ENCODE peak calls at places on chromosomes 1 and 21, in four cellular contexts. D, I, T and X are unnamed samples.

GRCh38 chr21:46161180-46161799 is 5.9 kb upstream of the FTCD start:
- DNase-seq in D (peak; percentile 68), I (no peak), T (peak; percentile 13), X (no peak)

GRCh38 chr1:169698976-169699375 is 12.4 kb downstream of the SELL start:
- DNase-seq in I (no peak), D (no peak), T (no peak), X (no peak)

GRCh38 chr1:202553560-202554038 is 156.7 kb downstream of the SYT2 start:
- DNase-seq in D (no peak), I (no peak), T (no peak), X (no peak)

GRCh38 chr21:42980312-42980958 is 6.1 kb downstream of the PKNOX1 start:
- DNase-seq in D (no peak), I (no peak), T (no peak), X (no peak)

GRCh38 chr1:111593403-111594127 is 26.0 kb upstream of the RAP1A start:
- DNase-seq in D (no peak), I (no peak), T (no peak), X (no peak)

GRCh38 chr1:208232639-208233038 is 11.5 kb downstream of the PLXNA2 start:
- DNase-seq in T (no peak), I (no peak), D (no peak), X (no peak)

GRCh38 chr1:94314222-94314858 is 77.0 kb upstream of the ARHGAP29 start:
- DNase-seq in T (no peak), I (no peak), D (no peak), X (no peak)

GRCh38 chr1:14037101-14037807 is 337.3 kb downstream of the PRDM2 start:
- DNase-seq in I (no peak), D (no peak), T (no peak), X (no peak)

GRCh38 chr1:51518730-51519047 is 377 bp downstream of the EPS15 start:
- DNase-seq in T (peak; percentile 28), I (no peak), D (no peak), X (no peak)

GRCh38 chr1:114083186-114083585 is 70.5 kb downstream of the SYT6 start:
- DNase-seq in D (no peak), I (no peak), T (no peak), X (no peak)

GRCh38 chr1:235866207-235866912 is at the start of gene LYST:
- DNase-seq in D (no peak), T (peak; percentile 40), I (no peak), X (no peak)

DNA sequence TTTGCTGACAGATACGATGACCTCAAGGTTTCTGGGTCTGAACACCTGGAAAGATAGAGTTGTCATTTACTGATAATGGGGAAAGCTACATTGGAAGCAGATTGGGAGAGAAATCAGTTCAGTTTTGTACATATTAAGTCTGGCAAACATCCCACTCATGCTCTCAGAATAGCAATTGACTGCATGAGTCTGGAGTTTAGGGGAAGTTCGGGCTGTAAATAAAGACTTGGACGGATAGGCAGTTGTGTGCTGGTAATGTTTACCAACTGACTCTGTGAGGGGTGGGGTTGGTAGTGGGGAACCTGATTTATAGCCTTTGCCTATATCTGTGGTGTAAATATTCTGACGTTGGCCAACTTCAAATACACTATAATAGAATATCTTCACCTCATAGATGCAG is 4.0 kb downstream of the H6PD start:
- DNase-seq in I (no peak), T (no peak), D (no peak), X (no peak)
- TF ChIP-seq CTCF in I (no peak), T (no peak), D (no peak), X (no peak)

GRCh38 chr1:15883326-15883725 is 35.8 kb downstream of the SPEN start:
- DNase-seq in I (no peak), T (no peak), D (no peak), X (no peak)

GRCh38 chr1:15885269-15885668 is 37.8 kb downstream of the SPEN start:
- DNase-seq in T (no peak), D (no peak), I (no peak), X (no peak)

GRCh38 chr1:15884477-15884876 is 37.0 kb downstream of the SPEN start:
- DNase-seq in D (no peak), I (no peak), T (no peak), X (no peak)

GRCh38 chr1:15886613-15887167 is 39.2 kb downstream of the SPEN start:
- DNase-seq in I (no peak), D (no peak), T (no peak), X (no peak)

DNA sequence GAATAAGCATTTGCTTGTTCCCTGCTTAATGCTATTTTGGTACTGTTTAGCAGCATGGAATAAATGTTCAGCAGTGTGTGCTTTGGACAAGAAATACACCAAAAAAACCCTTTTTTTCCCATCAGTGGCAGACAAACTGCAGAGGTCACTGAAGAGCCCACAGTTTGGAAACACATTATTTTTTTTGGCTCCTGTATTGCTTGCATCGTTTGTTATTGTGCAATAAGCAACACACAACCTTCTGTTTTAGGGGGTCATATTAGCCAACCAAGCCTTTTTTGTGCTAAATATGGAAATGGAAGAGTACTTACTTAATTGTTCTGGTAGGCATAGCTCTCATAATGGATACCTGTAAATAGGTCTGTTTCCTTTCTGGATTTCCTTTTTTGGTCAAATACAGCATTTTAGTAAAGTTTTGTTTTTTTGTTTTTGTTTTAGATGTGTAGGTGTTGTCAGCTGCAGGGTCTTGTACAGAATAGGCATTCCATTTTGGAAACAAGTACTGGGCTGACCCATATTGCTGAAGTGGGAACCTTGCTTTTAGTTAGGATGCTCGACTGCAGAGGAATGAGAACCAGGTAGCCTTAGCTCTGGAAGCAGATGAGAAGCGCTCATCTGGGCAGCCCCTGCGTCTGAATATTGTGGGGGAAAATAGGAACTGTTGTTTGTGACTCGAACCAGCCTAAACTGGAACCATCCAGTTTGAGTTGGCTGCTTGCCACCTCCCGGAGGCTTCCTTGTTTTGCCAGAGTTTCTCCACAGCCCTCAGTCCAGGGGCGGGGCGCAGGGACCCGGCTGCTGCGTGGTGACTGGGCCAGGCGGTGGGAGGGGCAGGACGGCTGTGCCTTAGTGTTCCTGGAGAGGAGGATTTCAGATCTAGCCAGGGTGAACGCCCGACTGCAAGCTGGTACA is 38.5 kb downstream of the SPEN start:
- DNase-seq in T (peak; percentile 99), D (peak; percentile 93), I (peak; percentile 66), X (no peak)
- TF ChIP-seq CTCF in T (no peak), D (peak; percentile 19), I (peak; percentile 32), X (peak; percentile 29)

GRCh38 chr1:37605061-37605650 is 9.4 kb upstream of the GNL2 start:
- DNase-seq in I (no peak), T (no peak), D (no peak), X (no peak)

GRCh38 chr1:37599940-37600339 is 4.2 kb upstream of the GNL2 start:
- DNase-seq in D (no peak), I (no peak), T (no peak), X (no peak)

GRCh38 chr1:37601441-37601840 is 5.7 kb upstream of the GNL2 start:
- DNase-seq in D (no peak), I (no peak), T (no peak), X (no peak)

GRCh38 chr1:37605806-37606474 is 10.2 kb upstream of the GNL2 start:
- DNase-seq in T (no peak), I (no peak), D (no peak), X (no peak)

GRCh38 chr1:37602750-37603694 is 7.3 kb upstream of the GNL2 start:
- DNase-seq in T (no peak), D (no peak), I (no peak), X (no peak)
- TF ChIP-seq CTCF in T (peak; percentile 34), D (peak; percentile 83), I (peak; percentile 79), X (peak; percentile 87)

DNA sequence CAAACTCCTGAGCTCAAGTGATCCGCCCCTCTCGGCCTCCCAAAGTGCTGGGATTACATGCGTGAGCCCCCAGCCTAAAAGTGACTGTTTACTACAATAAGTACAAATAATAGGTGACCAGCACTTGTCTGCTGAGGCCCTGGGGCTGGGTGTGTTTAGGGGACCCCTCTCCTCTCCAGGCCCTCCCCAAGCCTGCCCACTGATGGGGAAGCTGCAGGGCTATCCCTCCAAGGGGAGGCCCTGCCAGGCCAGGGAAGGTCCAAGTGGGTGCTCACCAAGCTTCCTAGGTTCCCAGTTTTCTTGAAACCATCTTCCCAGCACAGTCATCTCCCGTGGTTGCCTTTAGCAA is 60.7 kb downstream of the H3-3A start:
- DNase-seq in D (no peak), T (no peak), I (no peak), X (no peak)
- TF ChIP-seq CTCF in D (no peak), T (no peak), I (no peak), X (no peak)

GRCh38 chr1:181517181-181517875 is 34.0 kb downstream of the CACNA1E start:
- DNase-seq in D (no peak), I (no peak), T (no peak), X (no peak)

GRCh38 chr1:181525104-181525721 is 41.9 kb downstream of the CACNA1E start:
- DNase-seq in T (no peak), I (no peak), D (no peak), X (no peak)

GRCh38 chr1:181518152-181518551 is 34.8 kb downstream of the CACNA1E start:
- DNase-seq in D (no peak), T (no peak), I (no peak), X (no peak)

GRCh38 chr1:181522864-181523263 is 39.5 kb downstream of the CACNA1E start:
- DNase-seq in I (no peak), D (no peak), T (no peak), X (no peak)
- TF ChIP-seq CTCF in I (no peak), D (no peak), T (no peak), X (no peak)

DNA sequence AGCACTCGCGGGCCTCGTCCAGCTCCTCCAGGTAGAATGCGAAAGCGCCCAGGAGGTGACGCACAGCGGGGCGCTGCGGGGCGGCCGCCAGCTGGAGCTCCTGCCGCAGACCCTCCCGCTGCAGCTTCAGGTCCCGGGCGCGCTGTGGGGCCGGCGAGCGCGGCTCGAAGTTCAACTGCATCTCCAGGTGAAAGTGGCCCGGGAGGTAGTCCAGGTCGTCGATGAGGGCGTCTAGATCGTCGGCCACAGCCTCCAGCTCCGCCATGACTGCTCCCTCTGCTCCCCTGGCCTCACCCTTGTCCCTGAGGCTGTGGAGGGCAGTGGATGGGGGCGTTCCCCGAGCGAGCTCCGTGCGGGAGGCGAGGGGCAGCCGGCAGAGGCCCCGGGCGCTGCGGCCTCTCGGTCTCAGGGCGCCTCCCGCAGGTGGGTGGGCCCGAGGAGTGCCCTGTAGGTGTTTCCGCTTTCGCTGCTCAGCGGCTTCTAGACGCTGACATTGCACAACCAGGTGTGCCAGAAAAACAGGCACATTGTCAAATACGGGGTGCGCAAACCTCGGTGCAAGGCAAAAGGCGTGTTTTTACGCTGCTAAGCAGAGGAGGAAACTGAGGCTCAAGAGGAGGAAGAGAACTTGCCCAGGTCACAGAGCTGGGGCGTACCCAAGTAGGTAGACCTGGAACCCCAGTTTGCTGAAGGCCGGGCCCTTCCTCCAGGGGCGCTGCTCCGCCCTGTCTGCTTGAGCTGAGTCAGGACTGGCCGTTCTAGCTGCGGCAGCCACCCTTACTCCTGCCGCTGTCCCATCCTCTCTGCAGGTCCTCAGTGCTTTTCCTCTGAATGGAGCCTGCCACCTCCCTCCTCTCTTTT is at the start of gene TTC22:
- DNase-seq in D (no peak), T (no peak), I (no peak), X (no peak)
- TF ChIP-seq CTCF in D (peak; percentile 29), T (no peak), I (peak; percentile 53), X (peak; percentile 65)

GRCh38 chr1:87478231-87478630 is 149.6 kb downstream of the LMO4 start:
- DNase-seq in T (no peak), D (no peak), I (no peak), X (no peak)
- TF ChIP-seq CTCF in T (peak; percentile 17), D (no peak), I (peak; percentile 7), X (peak; percentile 42)

GRCh38 chr1:86687595-86687994 is 16.8 kb upstream of the SH3GLB1 start:
- DNase-seq in T (no peak), I (no peak), D (no peak), X (no peak)
- TF ChIP-seq CTCF in T (no peak), I (no peak), D (peak; percentile 49), X (no peak)